ENCODE peak calls at places on chromosomes 3 and 15, in seven cellular contexts. One of them, this sample, is unnamed.
A peak's percentile ranks its signal among the peaks of the same experiment; 100 is the strongest.

GRCh38 chr15:36208868-36209582 is 370.4 kb upstream of the CDIN1 start:
- DNase-seq in HCEC 1CT: peak; percentile 16
- DNase-seq in IMR-90: peak; percentile 37
- DNase-seq in NCI-H82: no peak
- DNase-seq in DMS153: no peak
- DNase-seq in activated CD8-positive, alpha-beta memory T cell treated with anti-CD3 and anti-CD28 coated beads for 1 hour: no peak
- DNase-seq in GM19239: no peak
- DNase-seq in this sample: no peak

GRCh38 chr15:77493324-77493907 is 72.7 kb downstream of the HMG20A start:
- DNase-seq in IMR-90: peak; percentile 64
- DNase-seq in DMS153: no peak
- DNase-seq in HCEC 1CT: peak; percentile 51
- DNase-seq in NCI-H82: no peak
- DNase-seq in activated CD8-positive, alpha-beta memory T cell treated with anti-CD3 and anti-CD28 coated beads for 1 hour: no peak
- DNase-seq in GM19239: no peak
- DNase-seq in this sample: peak; percentile 46

GRCh38 chr3:95354494-95354893 is 1291.6 kb downstream of the NSUN3 start:
- DNase-seq in activated CD8-positive, alpha-beta memory T cell treated with anti-CD3 and anti-CD28 coated beads for 1 hour: no peak
- DNase-seq in HCEC 1CT: no peak
- DNase-seq in GM19239: no peak
- DNase-seq in IMR-90: no peak
- DNase-seq in DMS153: no peak
- DNase-seq in NCI-H82: no peak
- DNase-seq in this sample: no peak

GRCh38 chr3:73786346-73786807 is 161.6 kb upstream of the PDZRN3 start:
- DNase-seq in IMR-90: peak; percentile 97
- DNase-seq in NCI-H82: no peak
- DNase-seq in DMS153: no peak
- DNase-seq in activated CD8-positive, alpha-beta memory T cell treated with anti-CD3 and anti-CD28 coated beads for 1 hour: no peak
- DNase-seq in GM19239: no peak
- DNase-seq in HCEC 1CT: peak; percentile 93
- DNase-seq in this sample: no peak

GRCh38 chr3:186105543-186105942 is 3.3 kb downstream of the ETV5 start:
- DNase-seq in activated CD8-positive, alpha-beta memory T cell treated with anti-CD3 and anti-CD28 coated beads for 1 hour: no peak
- DNase-seq in GM19239: no peak
- DNase-seq in NCI-H82: no peak
- DNase-seq in HCEC 1CT: no peak
- DNase-seq in IMR-90: no peak
- DNase-seq in DMS153: no peak
- DNase-seq in this sample: peak; percentile 33

GRCh38 chr3:100463002-100463401 is 29.4 kb upstream of the TMEM45A start:
- DNase-seq in NCI-H82: peak; percentile 81
- DNase-seq in activated CD8-positive, alpha-beta memory T cell treated with anti-CD3 and anti-CD28 coated beads for 1 hour: no peak
- DNase-seq in GM19239: peak; percentile 41
- DNase-seq in IMR-90: peak; percentile 78
- DNase-seq in DMS153: peak; percentile 45
- DNase-seq in HCEC 1CT: peak; percentile 62
- DNase-seq in this sample: peak; percentile 67

GRCh38 chr3:183782576-183782975 is 42.8 kb downstream of the MAP6D1 start:
- DNase-seq in GM19239: no peak
- DNase-seq in HCEC 1CT: no peak
- DNase-seq in DMS153: no peak
- DNase-seq in activated CD8-positive, alpha-beta memory T cell treated with anti-CD3 and anti-CD28 coated beads for 1 hour: no peak
- DNase-seq in NCI-H82: no peak
- DNase-seq in IMR-90: no peak
- DNase-seq in this sample: no peak

GRCh38 chr15:42808921-42809320 is 72.0 kb upstream of the CDAN1 start:
- DNase-seq in DMS153: no peak
- DNase-seq in HCEC 1CT: no peak
- DNase-seq in IMR-90: no peak
- DNase-seq in GM19239: no peak
- DNase-seq in NCI-H82: peak; percentile 28
- DNase-seq in activated CD8-positive, alpha-beta memory T cell treated with anti-CD3 and anti-CD28 coated beads for 1 hour: no peak
- DNase-seq in this sample: no peak

GRCh38 chr3:62529230-62529629 is 155.9 kb upstream of the FEZF2 start:
- DNase-seq in DMS153: no peak
- DNase-seq in IMR-90: peak; percentile 8
- DNase-seq in HCEC 1CT: no peak
- DNase-seq in NCI-H82: no peak
- DNase-seq in activated CD8-positive, alpha-beta memory T cell treated with anti-CD3 and anti-CD28 coated beads for 1 hour: no peak
- DNase-seq in GM19239: no peak
- DNase-seq in this sample: no peak

GRCh38 chr15:40054746-40055575 is 16.0 kb upstream of the SRP14 start:
- DNase-seq in IMR-90: peak; percentile 82
- DNase-seq in activated CD8-positive, alpha-beta memory T cell treated with anti-CD3 and anti-CD28 coated beads for 1 hour: no peak
- DNase-seq in HCEC 1CT: peak; percentile 84
- DNase-seq in GM19239: no peak
- DNase-seq in NCI-H82: peak; percentile 18
- DNase-seq in DMS153: peak; percentile 25
- DNase-seq in this sample: peak; percentile 80

GRCh38 chr15:52427804-52428203 is 100.9 kb downstream of the MYO5A start:
- DNase-seq in NCI-H82: peak; percentile 30
- DNase-seq in GM19239: no peak
- DNase-seq in DMS153: no peak
- DNase-seq in IMR-90: peak; percentile 86
- DNase-seq in activated CD8-positive, alpha-beta memory T cell treated with anti-CD3 and anti-CD28 coated beads for 1 hour: no peak
- DNase-seq in HCEC 1CT: peak; percentile 86
- DNase-seq in this sample: peak; percentile 21

GRCh38 chr3:155871746-155872158 is 1.3 kb downstream of the GMPS start:
- DNase-seq in HCEC 1CT: no peak
- DNase-seq in GM19239: no peak
- DNase-seq in NCI-H82: peak; percentile 59
- DNase-seq in DMS153: no peak
- DNase-seq in activated CD8-positive, alpha-beta memory T cell treated with anti-CD3 and anti-CD28 coated beads for 1 hour: no peak
- DNase-seq in IMR-90: peak; percentile 22
- DNase-seq in this sample: no peak

GRCh38 chr3:36648241-36649034 is 115.9 kb downstream of the DCLK3 start:
- DNase-seq in HCEC 1CT: peak; percentile 88
- DNase-seq in NCI-H82: no peak
- DNase-seq in GM19239: no peak
- DNase-seq in IMR-90: peak; percentile 86
- DNase-seq in activated CD8-positive, alpha-beta memory T cell treated with anti-CD3 and anti-CD28 coated beads for 1 hour: no peak
- DNase-seq in DMS153: no peak
- DNase-seq in this sample: no peak

GRCh38 chr3:124014366-124014942 is 22.5 kb upstream of the ROPN1 start:
- DNase-seq in DMS153: no peak
- DNase-seq in NCI-H82: peak; percentile 69
- DNase-seq in activated CD8-positive, alpha-beta memory T cell treated with anti-CD3 and anti-CD28 coated beads for 1 hour: no peak
- DNase-seq in HCEC 1CT: no peak
- DNase-seq in GM19239: no peak
- DNase-seq in IMR-90: peak; percentile 17
- DNase-seq in this sample: no peak

GRCh38 chr15:99085413-99086326 is 19.2 kb upstream of the SYNM start:
- DNase-seq in GM19239: no peak
- DNase-seq in DMS153: no peak
- DNase-seq in HCEC 1CT: peak; percentile 77
- DNase-seq in NCI-H82: no peak
- DNase-seq in IMR-90: peak; percentile 91
- DNase-seq in activated CD8-positive, alpha-beta memory T cell treated with anti-CD3 and anti-CD28 coated beads for 1 hour: no peak
- DNase-seq in this sample: no peak

GRCh38 chr3:49199244-49199899 is 28.0 kb downstream of the KLHDC8B start:
- DNase-seq in NCI-H82: no peak
- DNase-seq in HCEC 1CT: no peak
- DNase-seq in activated CD8-positive, alpha-beta memory T cell treated with anti-CD3 and anti-CD28 coated beads for 1 hour: no peak
- DNase-seq in GM19239: no peak
- DNase-seq in IMR-90: peak; percentile 24
- DNase-seq in DMS153: no peak
- DNase-seq in this sample: peak; percentile 23

GRCh38 chr3:77081240-77081661 is 41.4 kb downstream of the ROBO2 start:
- DNase-seq in IMR-90: peak; percentile 67
- DNase-seq in DMS153: peak; percentile 36
- DNase-seq in NCI-H82: peak; percentile 75
- DNase-seq in activated CD8-positive, alpha-beta memory T cell treated with anti-CD3 and anti-CD28 coated beads for 1 hour: no peak
- DNase-seq in GM19239: no peak
- DNase-seq in HCEC 1CT: peak; percentile 69
- DNase-seq in this sample: no peak

GRCh38 chr3:188197388-188197847 is 43.5 kb downstream of the LPP start:
- DNase-seq in DMS153: peak; percentile 9
- DNase-seq in NCI-H82: no peak
- DNase-seq in IMR-90: no peak
- DNase-seq in GM19239: no peak
- DNase-seq in HCEC 1CT: no peak
- DNase-seq in activated CD8-positive, alpha-beta memory T cell treated with anti-CD3 and anti-CD28 coated beads for 1 hour: no peak
- DNase-seq in this sample: peak; percentile 9

GRCh38 chr3:107956991-107957467 is 133.8 kb downstream of the CD47 start:
- DNase-seq in NCI-H82: no peak
- DNase-seq in activated CD8-positive, alpha-beta memory T cell treated with anti-CD3 and anti-CD28 coated beads for 1 hour: no peak
- DNase-seq in HCEC 1CT: peak; percentile 43
- DNase-seq in DMS153: no peak
- DNase-seq in IMR-90: peak; percentile 14
- DNase-seq in GM19239: no peak
- DNase-seq in this sample: no peak

GRCh38 chr3:37904614-37905047 is 43.0 kb downstream of the CTDSPL start:
- DNase-seq in DMS153: no peak
- DNase-seq in IMR-90: peak; percentile 75
- DNase-seq in HCEC 1CT: peak; percentile 47
- DNase-seq in GM19239: no peak
- DNase-seq in activated CD8-positive, alpha-beta memory T cell treated with anti-CD3 and anti-CD28 coated beads for 1 hour: no peak
- DNase-seq in NCI-H82: no peak
- DNase-seq in this sample: no peak

GRCh38 chr3:4850211-4850927 is 128.9 kb upstream of the BHLHE40 start:
- DNase-seq in HCEC 1CT: no peak
- DNase-seq in IMR-90: no peak
- DNase-seq in DMS153: no peak
- DNase-seq in GM19239: no peak
- DNase-seq in NCI-H82: no peak
- DNase-seq in activated CD8-positive, alpha-beta memory T cell treated with anti-CD3 and anti-CD28 coated beads for 1 hour: no peak
- DNase-seq in this sample: peak; percentile 31

GRCh38 chr3:2706836-2707210 is 403.4 kb downstream of the IL5RA start:
- DNase-seq in HCEC 1CT: no peak
- DNase-seq in IMR-90: no peak
- DNase-seq in DMS153: no peak
- DNase-seq in activated CD8-positive, alpha-beta memory T cell treated with anti-CD3 and anti-CD28 coated beads for 1 hour: no peak
- DNase-seq in NCI-H82: no peak
- DNase-seq in GM19239: no peak
- DNase-seq in this sample: no peak

GRCh38 chr3:176354843-176355242 is 842.4 kb downstream of the TBL1XR1 start:
- DNase-seq in NCI-H82: no peak
- DNase-seq in HCEC 1CT: no peak
- DNase-seq in IMR-90: no peak
- DNase-seq in GM19239: no peak
- DNase-seq in DMS153: no peak
- DNase-seq in activated CD8-positive, alpha-beta memory T cell treated with anti-CD3 and anti-CD28 coated beads for 1 hour: no peak
- DNase-seq in this sample: no peak

GRCh38 chr15:90482124-90483011 is 47.4 kb upstream of the CRTC3 start:
- DNase-seq in HCEC 1CT: peak; percentile 52
- DNase-seq in NCI-H82: peak; percentile 53
- DNase-seq in IMR-90: peak; percentile 66
- DNase-seq in GM19239: no peak
- DNase-seq in activated CD8-positive, alpha-beta memory T cell treated with anti-CD3 and anti-CD28 coated beads for 1 hour: no peak
- DNase-seq in DMS153: peak; percentile 1
- DNase-seq in this sample: peak; percentile 45

GRCh38 chr3:111764645-111765091 is 94.4 kb upstream of the PHLDB2 start:
- DNase-seq in activated CD8-positive, alpha-beta memory T cell treated with anti-CD3 and anti-CD28 coated beads for 1 hour: no peak
- DNase-seq in DMS153: no peak
- DNase-seq in GM19239: no peak
- DNase-seq in HCEC 1CT: peak; percentile 78
- DNase-seq in NCI-H82: no peak
- DNase-seq in IMR-90: peak; percentile 59
- DNase-seq in this sample: no peak

GRCh38 chr3:49165771-49166751 is at the start of gene CCDC71:
- DNase-seq in NCI-H82: peak; percentile 79
- DNase-seq in DMS153: peak; percentile 34
- DNase-seq in IMR-90: peak; percentile 51
- DNase-seq in activated CD8-positive, alpha-beta memory T cell treated with anti-CD3 and anti-CD28 coated beads for 1 hour: peak; percentile 33
- DNase-seq in GM19239: peak; percentile 90
- DNase-seq in HCEC 1CT: peak; percentile 75
- DNase-seq in this sample: peak; percentile 96

GRCh38 chr15:72902245-72902928 is 118.8 kb upstream of the ADPGK start:
- DNase-seq in GM19239: no peak
- DNase-seq in DMS153: no peak
- DNase-seq in HCEC 1CT: peak; percentile 78
- DNase-seq in activated CD8-positive, alpha-beta memory T cell treated with anti-CD3 and anti-CD28 coated beads for 1 hour: no peak
- DNase-seq in IMR-90: peak; percentile 74
- DNase-seq in NCI-H82: peak; percentile 55
- DNase-seq in this sample: no peak

GRCh38 chr3:104214937-104215336 is 1151.8 kb upstream of the ALCAM start:
- DNase-seq in activated CD8-positive, alpha-beta memory T cell treated with anti-CD3 and anti-CD28 coated beads for 1 hour: no peak
- DNase-seq in HCEC 1CT: peak; percentile 6
- DNase-seq in GM19239: no peak
- DNase-seq in IMR-90: no peak
- DNase-seq in DMS153: no peak
- DNase-seq in NCI-H82: no peak
- DNase-seq in this sample: no peak

GRCh38 chr15:55358471-55358870 is 39.4 kb downstream of the PIGB start:
- DNase-seq in HCEC 1CT: no peak
- DNase-seq in DMS153: no peak
- DNase-seq in NCI-H82: no peak
- DNase-seq in IMR-90: no peak
- DNase-seq in activated CD8-positive, alpha-beta memory T cell treated with anti-CD3 and anti-CD28 coated beads for 1 hour: no peak
- DNase-seq in GM19239: no peak
- DNase-seq in this sample: no peak

GRCh38 chr3:159947220-159947619 is 41.4 kb upstream of the IL12A start:
- DNase-seq in NCI-H82: no peak
- DNase-seq in DMS153: no peak
- DNase-seq in GM19239: no peak
- DNase-seq in HCEC 1CT: peak; percentile 89
- DNase-seq in IMR-90: peak; percentile 94
- DNase-seq in activated CD8-positive, alpha-beta memory T cell treated with anti-CD3 and anti-CD28 coated beads for 1 hour: no peak
- DNase-seq in this sample: no peak

GRCh38 chr15:44435893-44436667 is 8.7 kb downstream of the CTDSPL2 start:
- DNase-seq in activated CD8-positive, alpha-beta memory T cell treated with anti-CD3 and anti-CD28 coated beads for 1 hour: no peak
- DNase-seq in GM19239: no peak
- DNase-seq in DMS153: no peak
- DNase-seq in IMR-90: peak; percentile 43
- DNase-seq in NCI-H82: no peak
- DNase-seq in HCEC 1CT: peak; percentile 67
- DNase-seq in this sample: no peak

GRCh38 chr3:112448939-112449338 is 50.3 kb downstream of the BTLA start:
- DNase-seq in NCI-H82: no peak
- DNase-seq in activated CD8-positive, alpha-beta memory T cell treated with anti-CD3 and anti-CD28 coated beads for 1 hour: no peak
- DNase-seq in GM19239: no peak
- DNase-seq in HCEC 1CT: no peak
- DNase-seq in DMS153: no peak
- DNase-seq in IMR-90: no peak
- DNase-seq in this sample: no peak

This sample was measured in GM13976.